ENCODE peak calls at places on chromosomes 5 and 9, in five cellular contexts. One of them, this sample, is unnamed.

GRCh38 chr5:178289438-178289837 is 56.8 kb upstream of the PHYKPL start:
- DNase-seq in mesenchymal stem cell: no peak
- DNase-seq in IMR-90: no peak
- DNase-seq in H9: no peak
- DNase-seq in H1: no peak
- DNase-seq in this sample: no peak

GRCh38 chr5:180100621-180101450 is 29.3 kb upstream of the RNF130 start:
- DNase-seq in mesenchymal stem cell: no peak
- DNase-seq in IMR-90: no peak
- DNase-seq in H9: no peak
- DNase-seq in H1: peak; percentile 41
- DNase-seq in this sample: no peak

GRCh38 chr5:10301842-10302610 is 5.7 kb downstream of the CMBL start:
- DNase-seq in mesenchymal stem cell: no peak
- DNase-seq in IMR-90: no peak
- DNase-seq in H9: no peak
- DNase-seq in H1: no peak
- DNase-seq in this sample: no peak

GRCh38 chr5:143350790-143351603 is 52.5 kb downstream of the NR3C1 start:
- DNase-seq in mesenchymal stem cell: peak; percentile 88
- DNase-seq in IMR-90: peak; percentile 95
- DNase-seq in H9: no peak
- DNase-seq in H1: no peak
- DNase-seq in this sample: no peak

GRCh38 chr9:136686794-136687711 is at the start of gene AGPAT2:
- DNase-seq in mesenchymal stem cell: peak; percentile 51
- DNase-seq in IMR-90: peak; percentile 36
- DNase-seq in H9: peak; percentile 67
- DNase-seq in H1: peak; percentile 71
- DNase-seq in this sample: no peak

GRCh38 chr9:133701981-133702797 is 36.0 kb downstream of the SARDH start:
- DNase-seq in mesenchymal stem cell: no peak
- DNase-seq in IMR-90: peak; percentile 15
- DNase-seq in H9: no peak
- DNase-seq in H1: no peak
- DNase-seq in this sample: no peak

GRCh38 chr9:127129073-127129717 is 6.8 kb upstream of the ANGPTL2 start:
- DNase-seq in mesenchymal stem cell: no peak
- DNase-seq in IMR-90: no peak
- DNase-seq in H9: no peak
- DNase-seq in H1: no peak
- DNase-seq in this sample: no peak

GRCh38 chr5:7391215-7391614 is 4.7 kb upstream of the ADCY2 start:
- DNase-seq in mesenchymal stem cell: no peak
- DNase-seq in IMR-90: no peak
- DNase-seq in H9: no peak
- DNase-seq in H1: no peak
- DNase-seq in this sample: peak; percentile 8

GRCh38 chr9:8651830-8652229 is 852.3 kb upstream of the DMAC1 start:
- DNase-seq in mesenchymal stem cell: no peak
- DNase-seq in IMR-90: no peak
- DNase-seq in H9: no peak
- DNase-seq in H1: no peak
- DNase-seq in this sample: no peak

GRCh38 chr5:61329729-61330128 is 2.3 kb upstream of the ZSWIM6 start:
- DNase-seq in mesenchymal stem cell: peak; percentile 83
- DNase-seq in IMR-90: peak; percentile 67
- DNase-seq in H9: no peak
- DNase-seq in H1: no peak
- DNase-seq in this sample: no peak

GRCh38 chr9:76667521-76667957 is 96.7 kb upstream of the PCA3 start:
- DNase-seq in mesenchymal stem cell: peak; percentile 29
- DNase-seq in IMR-90: peak; percentile 25
- DNase-seq in H9: no peak
- DNase-seq in H1: no peak
- DNase-seq in this sample: no peak

GRCh38 chr5:178398856-178399722 is 166.5 kb upstream of the PHYKPL start:
- DNase-seq in mesenchymal stem cell: no peak
- DNase-seq in IMR-90: no peak
- DNase-seq in H9: no peak
- DNase-seq in H1: no peak
- DNase-seq in this sample: no peak

GRCh38 chr5:134462761-134463160 is 51.1 kb upstream of the CDKN2AIPNL start:
- DNase-seq in mesenchymal stem cell: no peak
- DNase-seq in IMR-90: no peak
- DNase-seq in H9: no peak
- DNase-seq in H1: no peak
- DNase-seq in this sample: no peak

GRCh38 chr5:751496-751895 is 33.0 kb downstream of the ZDHHC11B start:
- DNase-seq in mesenchymal stem cell: no peak
- DNase-seq in IMR-90: no peak
- DNase-seq in H9: no peak
- DNase-seq in H1: no peak
- DNase-seq in this sample: no peak

GRCh38 chr5:141095263-141095641 is 837 bp downstream of the PCDHB2 start:
- DNase-seq in mesenchymal stem cell: peak; percentile 23
- DNase-seq in IMR-90: no peak
- DNase-seq in H9: no peak
- DNase-seq in H1: no peak
- DNase-seq in this sample: no peak

GRCh38 chr9:14320272-14321245 is 6.6 kb upstream of the NFIB start:
- DNase-seq in mesenchymal stem cell: peak; percentile 90
- DNase-seq in IMR-90: peak; percentile 95
- DNase-seq in H9: no peak
- DNase-seq in H1: no peak
- DNase-seq in this sample: no peak

GRCh38 chr9:37936376-37936775 is 32.4 kb upstream of the SLC25A51 start:
- DNase-seq in mesenchymal stem cell: no peak
- DNase-seq in IMR-90: no peak
- DNase-seq in H9: no peak
- DNase-seq in H1: no peak
- DNase-seq in this sample: no peak

GRCh38 chr9:130118841-130119520 is 53.2 kb upstream of the NCS1 start:
- DNase-seq in mesenchymal stem cell: peak; percentile 30
- DNase-seq in IMR-90: peak; percentile 60
- DNase-seq in H9: peak; percentile 74
- DNase-seq in H1: no peak
- DNase-seq in this sample: no peak

GRCh38 chr5:169667896-169668674 is 31.0 kb downstream of the DOCK2 start:
- DNase-seq in mesenchymal stem cell: peak; percentile 61
- DNase-seq in IMR-90: peak; percentile 17
- DNase-seq in H9: no peak
- DNase-seq in H1: no peak
- DNase-seq in this sample: no peak

GRCh38 chr5:71932649-71933338 is 174.5 kb upstream of the MAP1B start:
- DNase-seq in mesenchymal stem cell: peak; percentile 46
- DNase-seq in IMR-90: peak; percentile 67
- DNase-seq in H9: peak; percentile 79
- DNase-seq in H1: peak; percentile 58
- DNase-seq in this sample: peak; percentile 31

GRCh38 chr5:5209510-5210286 is 69.6 kb downstream of the ADAMTS16 start:
- DNase-seq in mesenchymal stem cell: no peak
- DNase-seq in IMR-90: no peak
- DNase-seq in H9: no peak
- DNase-seq in H1: no peak
- DNase-seq in this sample: no peak

GRCh38 chr5:113218200-113218599 is 216.6 kb downstream of the TSSK1B start:
- DNase-seq in mesenchymal stem cell: no peak
- DNase-seq in IMR-90: no peak
- DNase-seq in H9: no peak
- DNase-seq in H1: no peak
- DNase-seq in this sample: no peak

GRCh38 chr5:9156282-9156681 is 389.6 kb downstream of the SEMA5A start:
- DNase-seq in mesenchymal stem cell: peak; percentile 82
- DNase-seq in IMR-90: peak; percentile 83
- DNase-seq in H9: peak; percentile 69
- DNase-seq in H1: no peak
- DNase-seq in this sample: no peak

GRCh38 chr5:168286386-168286785 is 5.1 kb upstream of the WWC1 start:
- DNase-seq in mesenchymal stem cell: no peak
- DNase-seq in IMR-90: no peak
- DNase-seq in H9: peak; percentile 83
- DNase-seq in H1: peak; percentile 71
- DNase-seq in this sample: no peak

GRCh38 chr5:93079046-93079445 is 502.0 kb downstream of the NR2F1-AS1 start:
- DNase-seq in mesenchymal stem cell: no peak
- DNase-seq in IMR-90: no peak
- DNase-seq in H9: no peak
- DNase-seq in H1: no peak
- DNase-seq in this sample: no peak

GRCh38 chr5:138930371-138931097 is 55.4 kb upstream of the LRRTM2 start:
- DNase-seq in mesenchymal stem cell: no peak
- DNase-seq in IMR-90: no peak
- DNase-seq in H9: no peak
- DNase-seq in H1: no peak
- DNase-seq in this sample: no peak

GRCh38 chr9:27193886-27194285 is 84.9 kb downstream of the TEK start:
- DNase-seq in mesenchymal stem cell: peak; percentile 75
- DNase-seq in IMR-90: peak; percentile 33
- DNase-seq in H9: no peak
- DNase-seq in H1: no peak
- DNase-seq in this sample: no peak

GRCh38 chr5:59790399-59791130 is 103.0 kb downstream of the PDE4D start:
- DNase-seq in mesenchymal stem cell: no peak
- DNase-seq in IMR-90: no peak
- DNase-seq in H9: no peak
- DNase-seq in H1: no peak
- DNase-seq in this sample: no peak
- H4K8ac ChIP-seq in mesenchymal stem cell: no peak overlapping the region
- H4K8ac ChIP-seq in IMR-90: no peak overlapping the region
- H4K8ac ChIP-seq in H9: no peak overlapping the region
- H4K8ac ChIP-seq in H1: no peak overlapping the region
- H4K8ac ChIP-seq in this sample: no peak overlapping the region

DNA sequence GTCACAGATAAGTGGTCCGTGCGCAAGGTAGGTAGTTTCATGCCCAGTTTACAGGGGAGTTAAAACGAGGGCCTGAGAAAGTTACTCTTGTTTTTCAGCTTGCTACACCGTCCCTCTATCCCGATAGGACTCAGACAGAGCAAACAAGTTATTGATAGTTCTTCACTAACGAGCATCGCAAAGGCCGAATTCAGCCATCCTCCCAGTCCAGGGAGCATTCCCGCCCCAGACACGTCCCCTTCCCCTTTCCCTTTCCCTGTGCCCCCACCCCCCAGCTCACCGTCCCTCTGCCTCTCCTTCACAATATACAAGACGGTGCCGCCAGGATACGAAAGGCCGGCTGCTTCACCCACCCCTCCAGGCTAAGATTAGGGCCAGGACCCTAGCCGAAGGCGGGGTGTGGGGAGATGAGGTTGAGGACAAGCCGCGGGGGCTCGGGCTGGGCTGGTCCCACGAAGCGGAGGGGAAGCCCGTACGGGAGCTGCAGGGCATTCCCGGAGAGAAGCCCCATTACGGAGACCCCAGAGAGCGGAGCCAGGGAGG is 599 bp downstream of the KIAA1191 start:
- DNase-seq in mesenchymal stem cell: no peak
- DNase-seq in IMR-90: peak; percentile 4
- DNase-seq in H9: no peak
- DNase-seq in H1: no peak
- DNase-seq in this sample: peak; percentile 27
- H4K8ac ChIP-seq in mesenchymal stem cell: peak overlapping the region; percentile 84
- H4K8ac ChIP-seq in IMR-90: peak overlapping the region; percentile 73
- H4K8ac ChIP-seq in H9: no peak overlapping the region
- H4K8ac ChIP-seq in H1: peak overlapping the region; percentile 96
- H4K8ac ChIP-seq in this sample: peak overlapping the region; percentile 82

GRCh38 chr5:109160468-109160867 is 249.3 kb downstream of the PJA2 start:
- DNase-seq in mesenchymal stem cell: no peak
- DNase-seq in IMR-90: no peak
- DNase-seq in H9: no peak
- DNase-seq in H1: no peak
- DNase-seq in this sample: no peak

GRCh38 chr5:109161914-109162683 is 247.7 kb downstream of the PJA2 start:
- DNase-seq in mesenchymal stem cell: peak; percentile 22
- DNase-seq in IMR-90: peak; percentile 71
- DNase-seq in H9: no peak
- DNase-seq in H1: no peak
- DNase-seq in this sample: no peak

GRCh38 chr5:109155625-109156024 is 254.1 kb downstream of the PJA2 start:
- DNase-seq in mesenchymal stem cell: no peak
- DNase-seq in IMR-90: no peak
- DNase-seq in H9: no peak
- DNase-seq in H1: no peak
- DNase-seq in this sample: no peak

GRCh38 chr5:109152565-109152964 is 257.2 kb downstream of the PJA2 start:
- DNase-seq in mesenchymal stem cell: no peak
- DNase-seq in IMR-90: no peak
- DNase-seq in H9: no peak
- DNase-seq in H1: no peak
- DNase-seq in this sample: no peak

DNA sequence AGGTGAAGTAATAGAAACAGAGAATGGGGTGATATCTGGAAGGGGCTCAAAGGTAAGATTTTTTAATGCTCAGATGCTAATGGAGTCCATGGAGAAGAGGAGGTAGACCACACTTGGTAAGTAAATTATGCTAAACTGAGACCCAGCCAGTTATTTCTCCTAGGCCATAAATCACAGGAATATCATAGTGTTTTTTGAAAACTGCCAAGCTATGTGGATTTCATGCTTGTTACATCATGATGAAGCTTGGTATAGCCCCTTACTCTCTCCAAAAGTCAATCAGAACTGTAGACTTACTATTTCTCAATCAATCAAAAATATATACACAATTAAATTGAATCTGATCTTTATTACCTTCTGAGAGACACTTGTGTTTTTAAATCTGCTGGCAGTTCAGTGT is 252.9 kb downstream of the PJA2 start:
- DNase-seq in mesenchymal stem cell: no peak
- DNase-seq in IMR-90: no peak
- DNase-seq in H9: no peak
- DNase-seq in H1: no peak
- DNase-seq in this sample: no peak
- H4K8ac ChIP-seq in mesenchymal stem cell: no peak overlapping the region
- H4K8ac ChIP-seq in IMR-90: no peak overlapping the region
- H4K8ac ChIP-seq in H9: no peak overlapping the region
- H4K8ac ChIP-seq in H1: no peak overlapping the region
- H4K8ac ChIP-seq in this sample: no peak overlapping the region

DNA sequence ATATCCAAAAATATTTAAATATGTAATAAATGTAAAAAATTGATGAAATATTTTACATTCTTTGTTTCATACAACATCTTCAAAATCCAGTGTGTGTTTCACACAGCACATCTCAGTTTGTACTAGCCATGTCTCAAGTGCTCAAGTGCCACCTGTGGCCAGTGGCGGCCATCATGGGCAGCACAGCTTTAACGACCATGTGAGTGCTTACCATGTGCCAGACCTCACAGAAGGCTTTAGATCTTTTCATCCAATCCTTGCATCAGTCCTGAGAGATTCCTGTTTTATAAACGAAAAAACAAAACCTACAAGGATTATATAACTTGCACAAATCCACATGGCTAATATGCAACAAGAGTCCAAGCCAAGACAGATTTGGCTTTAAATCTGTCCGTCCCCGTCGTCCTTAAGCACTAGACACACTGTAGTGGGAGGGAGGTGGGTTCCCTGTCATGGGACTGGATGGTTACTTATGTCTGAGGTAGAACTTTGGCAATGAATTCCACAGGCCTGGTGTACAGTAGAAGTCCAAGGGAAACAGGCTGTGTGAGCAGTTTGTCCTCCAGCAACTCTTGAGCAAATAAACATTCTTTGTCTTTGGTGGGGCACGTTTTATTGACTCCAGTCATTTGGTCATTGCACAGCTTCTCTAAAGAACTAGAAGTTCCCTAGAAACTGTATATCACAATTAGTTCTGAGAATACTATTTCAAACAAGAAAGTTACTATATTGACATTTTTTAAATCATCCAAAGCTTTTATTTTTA is 25.0 kb upstream of the F2R start:
- DNase-seq in mesenchymal stem cell: peak; percentile 77
- DNase-seq in IMR-90: peak; percentile 72
- DNase-seq in H9: no peak
- DNase-seq in H1: no peak
- DNase-seq in this sample: no peak
- H4K8ac ChIP-seq in mesenchymal stem cell: peak overlapping the region; percentile 99
- H4K8ac ChIP-seq in IMR-90: peak overlapping the region; percentile 96
- H4K8ac ChIP-seq in H9: no peak overlapping the region
- H4K8ac ChIP-seq in H1: no peak overlapping the region
- H4K8ac ChIP-seq in this sample: no peak overlapping the region